ENCODE peak calls at places on chromosomes 3 and 15, in six cellular contexts. I, A, W, T, K and U are unnamed samples. For H3K4me1, the result is how much of the 10 kb centered on the place peaks cover.

GRCh38 chr15:84890670-84891147 is 6.2 kb downstream of the SLC28A1 start:
- DNase-seq in I (no peak), A (no peak), W (no peak), T (no peak), K (no peak), U (no peak)

GRCh38 chr3:48847053-48847585 is 555 bp downstream of the PRKAR2A start:
- DNase-seq in I (peak), A (peak), W (peak), T (peak), K (peak), U (peak)

GRCh38 chr15:68517285-68517711 is 61.5 kb upstream of the CORO2B start:
- DNase-seq in I (no peak), A (peak), W (no peak), T (no peak), K (peak), U (no peak)

GRCh38 chr3:12663311-12663935 is 494 bp downstream of the RAF1 start:
- DNase-seq in I (peak), A (peak), W (peak), T (peak), K (peak), U (peak)

GRCh38 chr15:72790302-72790955 is 6.9 kb upstream of the ADPGK start:
- DNase-seq in I (no peak), A (no peak), W (no peak), T (no peak), K (no peak), U (no peak)

GRCh38 chr3:69385723-69386483 is at the start of gene FRMD4B:
- DNase-seq in I (peak), A (peak), W (peak), T (peak), K (peak), U (no peak)

GRCh38 chr3:134368751-134369105 is 5.5 kb downstream of the AMOTL2 start:
- DNase-seq in I (peak), A (no peak), W (peak), T (no peak), K (peak), U (no peak)

GRCh38 chr15:77659350-77660321 is 26.9 kb upstream of the LINGO1 start:
- DNase-seq in I (peak), A (peak), W (no peak), T (no peak), K (no peak), U (no peak)

GRCh38 chr3:105700575-105700974 is 168.2 kb downstream of the CBLB start:
- DNase-seq in I (no peak), A (no peak), W (no peak), T (no peak), K (no peak), U (no peak)

GRCh38 chr3:49727924-49728361 is 4.2 kb upstream of the GMPPB start:
- DNase-seq in I (peak), A (no peak), W (no peak), T (no peak), K (peak), U (no peak)

GRCh38 chr15:85673326-85673725 is 121.4 kb downstream of the KLHL25 start:
- DNase-seq in I (no peak), A (no peak), W (no peak), T (no peak), K (no peak), U (no peak)

GRCh38 chr3:71419369-71419768 is 164.2 kb downstream of the FOXP1 start:
- DNase-seq in I (no peak), A (no peak), W (no peak), T (no peak), K (no peak), U (no peak)

GRCh38 chr3:60594025-60594424 is 657.2 kb downstream of the FHIT start:
- DNase-seq in I (peak), A (no peak), W (peak), T (no peak), K (peak), U (no peak)

GRCh38 chr3:136106101-136106500 is 90.0 kb downstream of the MSL2 start:
- DNase-seq in I (no peak), A (no peak), W (no peak), T (no peak), K (no peak), U (no peak)

GRCh38 chr3:188635258-188636038 is 481.5 kb downstream of the LPP start:
- DNase-seq in I (peak), A (no peak), W (no peak), T (no peak), K (no peak), U (no peak)

GRCh38 chr3:10758304-10759037 is 57.6 kb upstream of the SLC6A11 start:
- DNase-seq in I (peak), A (peak), W (peak), T (no peak), K (peak), U (peak)

GRCh38 chr3:183178512-183178832 is 15.9 kb upstream of the LAMP3 start:
- DNase-seq in I (no peak), A (no peak), W (no peak), T (no peak), K (no peak), U (no peak)

GRCh38 chr3:127585163-127585812 is 5.2 kb downstream of the TPRA1 start:
- DNase-seq in I (no peak), A (no peak), W (no peak), T (no peak), K (no peak), U (no peak)

GRCh38 chr3:21390856-21391255 is 360.2 kb downstream of the ZNF385D start:
- DNase-seq in I (no peak), A (no peak), W (no peak), T (no peak), K (no peak), U (no peak)

GRCh38 chr3:43161684-43162512 is 56.0 kb upstream of the POMGNT2 start:
- DNase-seq in I (no peak), A (peak), W (no peak), T (no peak), K (no peak), U (peak)

GRCh38 chr15:37046876-37047614 is 53.3 kb downstream of the MEIS2 start:
- DNase-seq in I (no peak), A (no peak), W (no peak), T (no peak), K (no peak), U (no peak)

GRCh38 chr3:13463618-13464400 is 16.3 kb upstream of the HDAC11 start:
- DNase-seq in I (no peak), A (no peak), W (no peak), T (no peak), K (peak), U (no peak)

GRCh38 chr15:22979069-22979698 is 984 bp downstream of the CYFIP1 start:
- DNase-seq in I (peak), A (peak), W (peak), T (no peak), K (peak), U (peak)

GRCh38 chr3:54917172-54917571 is 10.7 kb downstream of the LRTM1 start:
- DNase-seq in I (no peak), A (no peak), W (no peak), T (no peak), K (no peak), U (no peak)

GRCh38 chr3:99366663-99367429 is 271.5 kb upstream of the COL8A1 start:
- DNase-seq in I (no peak), A (peak), W (no peak), T (no peak), K (no peak), U (no peak)

GRCh38 chr3:105842449-105842848 is 26.4 kb downstream of the CBLB start:
- DNase-seq in I (no peak), A (no peak), W (no peak), T (no peak), K (no peak), U (no peak)

GRCh38 chr15:94125131-94125530 is 106.2 kb upstream of the MCTP2 start:
- DNase-seq in I (no peak), A (no peak), W (no peak), T (no peak), K (no peak), U (no peak)

GRCh38 chr15:94126999-94127398 is 104.4 kb upstream of the MCTP2 start:
- DNase-seq in I (no peak), A (no peak), W (no peak), T (no peak), K (no peak), U (no peak)

GRCh38 chr15:94119923-94120775 is 111.2 kb upstream of the MCTP2 start:
- DNase-seq in I (peak), A (peak), W (no peak), T (peak), K (peak), U (peak)

DNA sequence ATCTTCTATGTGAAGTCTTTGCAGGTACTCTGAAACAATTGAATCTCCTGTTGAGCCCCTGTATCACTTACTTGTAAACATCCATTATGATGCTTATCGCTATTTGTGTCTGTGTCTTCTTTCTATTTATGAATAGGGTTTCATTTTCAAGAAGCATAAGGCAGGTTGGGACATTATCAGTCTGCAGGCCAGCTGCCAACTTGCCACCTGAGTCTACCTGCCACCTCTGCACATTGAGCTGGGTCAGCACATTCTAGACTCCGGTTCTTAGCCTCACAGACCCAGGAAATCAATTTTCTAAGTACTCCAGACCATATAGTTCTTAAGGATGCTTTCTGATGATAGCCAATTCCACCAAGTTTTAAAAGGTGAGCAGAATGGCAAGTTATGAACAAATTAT is 105.7 kb upstream of the MCTP2 start:
- DNase-seq in I (no peak), A (no peak), W (no peak), T (no peak), K (no peak), U (no peak)
- H3K27ac ChIP-seq in I (no peak), A (no peak), W (no peak), T (no peak), K (no peak), U (no peak)

GRCh38 chr15:67149859-67150824 is 84.7 kb downstream of the SMAD3 start:
- DNase-seq in I (peak), A (peak), W (peak), T (no peak), K (peak), U (no peak)
- H3K4me1 ChIP-seq in I (half or more), A (half or more), W (half or more), T (half or more), K (under half), U (under half)

GRCh38 chr15:31867536-31868442 is 162.5 kb upstream of the CHRNA7 start:
- DNase-seq in I (peak), A (peak), W (peak), T (peak), K (no peak), U (peak)
- H3K4me3 ChIP-seq in I (no peak), A (no peak), W (no peak), T (no peak), K (no peak), U (no peak)

DNA sequence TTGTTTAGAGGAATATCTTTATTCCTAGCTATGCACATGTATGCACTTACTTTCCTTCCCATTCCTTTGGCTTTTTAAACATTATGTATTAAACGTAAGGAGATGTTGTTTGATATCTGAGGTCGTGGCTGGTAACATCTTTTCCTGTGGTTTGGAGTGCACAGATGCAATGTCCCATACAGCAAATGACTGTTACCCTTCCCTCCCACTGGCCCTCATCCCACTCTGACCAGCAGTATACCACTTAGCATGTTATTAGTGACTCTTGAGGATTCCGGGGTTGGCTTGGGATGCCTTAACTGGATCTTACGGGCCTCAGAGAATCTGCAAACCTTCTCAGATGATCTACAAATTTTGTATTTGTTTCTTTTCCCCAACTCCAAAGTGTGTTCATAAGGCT is 34.5 kb downstream of the TGFBR2 start:
- DNase-seq in I (no peak), A (no peak), W (no peak), T (no peak), K (no peak), U (no peak)
- H3K27ac ChIP-seq in I (no peak), A (no peak), W (no peak), T (no peak), K (no peak), U (peak)

DNA sequence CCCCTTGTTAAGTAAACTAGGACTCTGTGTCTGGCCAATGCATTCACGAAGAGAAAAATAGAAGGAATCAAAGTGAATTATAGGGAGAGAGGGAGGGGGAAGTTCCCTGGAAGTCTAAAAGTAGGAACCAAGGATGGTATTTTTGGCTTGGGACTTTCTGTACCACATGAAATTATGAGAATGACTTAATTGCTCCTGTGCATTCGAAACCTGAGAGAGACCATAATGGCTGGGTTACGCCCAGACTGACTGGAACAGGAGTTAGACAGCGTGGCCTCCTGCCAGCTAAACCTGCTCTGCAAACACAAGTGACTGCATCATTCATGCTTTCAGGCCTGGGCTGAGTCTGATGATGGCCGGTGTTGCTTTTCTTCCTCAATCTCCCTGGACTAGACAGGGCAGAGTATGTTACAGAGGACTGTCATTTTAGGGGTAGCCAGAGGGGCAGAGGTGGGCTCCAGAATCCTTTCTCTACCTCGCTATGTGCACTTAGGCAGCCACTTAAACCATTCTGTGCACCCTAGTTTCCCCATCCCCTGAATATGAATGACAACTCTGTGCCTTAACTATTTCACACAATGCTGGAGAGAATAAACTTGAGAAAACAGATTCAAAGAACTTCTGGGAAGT is 58.9 kb downstream of the MYO1E start:
- DNase-seq in I (peak), A (peak), W (peak), T (no peak), K (peak), U (no peak)
- H3K4me1 ChIP-seq in I (under half), A (half or more), W (under half), T (under half), K (under half), U (under half)

GRCh38 chr3:8767181-8767666 is 2.2 kb downstream of the OXTR start:
- DNase-seq in I (no peak), A (no peak), W (no peak), T (no peak), K (no peak), U (no peak)
- H3K4me3 ChIP-seq in I (no peak), A (no peak), W (peak), T (no peak), K (no peak), U (no peak)